ENCODE peak calls at places on chromosomes 5 and 9, in four cellular contexts. V is H9, G is IMR-90, N is H1. L is an unnamed sample. For H3K4me1, the result is how much of the 10 kb centered on the place peaks cover.

GRCh38 chr5:98414938-98415337 is 358.5 kb upstream of the RGMB start:
- DNase-seq in N (no peak), V (no peak), G (peak), L (no peak)

GRCh38 chr5:59722875-59723274 is 170.7 kb downstream of the PDE4D start:
- DNase-seq in V (no peak), N (no peak), G (peak), L (no peak)

GRCh38 chr9:38120961-38121360 is 51.9 kb upstream of the SHB start:
- DNase-seq in N (no peak), V (no peak), G (no peak), L (no peak)

GRCh38 chr5:13860176-13860575 is 84.3 kb downstream of the DNAH5 start:
- DNase-seq in V (no peak), N (no peak), G (no peak), L (no peak)

GRCh38 chr9:109411818-109412352 is 86.2 kb downstream of the PTPN3 start:
- DNase-seq in G (peak), N (no peak), V (no peak), L (peak)

GRCh38 chr9:107711528-107711927 is 222.0 kb upstream of the KLF4 start:
- DNase-seq in N (no peak), V (no peak), G (peak), L (no peak)

GRCh38 chr9:123561055-123561454 is 205.1 kb downstream of the CRB2 start:
- DNase-seq in V (peak), N (peak), G (no peak), L (peak)

GRCh38 chr9:115883467-115884329 is 269.9 kb upstream of the PAPPA start:
- DNase-seq in G (peak), N (no peak), V (peak), L (peak)

GRCh38 chr5:67462150-67462549 is 265.6 kb upstream of the CD180 start:
- DNase-seq in G (no peak), N (no peak), V (no peak), L (no peak)

GRCh38 chr9:132472199-132472598 is 62.2 kb downstream of the CFAP77 start:
- DNase-seq in V (no peak), N (no peak), G (no peak), L (no peak)

GRCh38 chr9:127854169-127854833 is at the start of gene ENG:
- DNase-seq in G (peak), V (peak), N (no peak), L (peak)

GRCh38 chr5:138448481-138449398 is 9.9 kb downstream of the REEP2 start:
- DNase-seq in G (peak), N (no peak), V (no peak), L (peak)

GRCh38 chr9:107587175-107587963 is 97.8 kb upstream of the KLF4 start:
- DNase-seq in G (no peak), N (no peak), V (no peak), L (no peak)

GRCh38 chr5:58406394-58406793 is 53.5 kb downstream of the PLK2 start:
- DNase-seq in G (no peak), V (peak), N (peak), L (peak)

GRCh38 chr9:15306068-15306756 is 804 bp downstream of the TTC39B start:
- DNase-seq in N (peak), V (peak), G (peak), L (peak)

GRCh38 chr5:10933141-10933540 is 172.1 kb upstream of the DAP start:
- DNase-seq in N (no peak), G (no peak), V (no peak), L (no peak)

GRCh38 chr9:37413311-37413710 is 9.2 kb upstream of the GRHPR start:
- DNase-seq in G (no peak), N (no peak), V (no peak), L (no peak)

GRCh38 chr5:153895266-153895665 is 143.4 kb downstream of the FAM114A2 start:
- DNase-seq in V (no peak), G (no peak), N (no peak), L (no peak)

GRCh38 chr5:163915481-163915961 is 410.1 kb downstream of the MAT2B start:
- DNase-seq in N (no peak), V (no peak), G (peak), L (peak)

GRCh38 chr9:128703616-128704355 is 1.5 kb downstream of the PKN3 start:
- DNase-seq in G (no peak), N (no peak), V (peak), L (no peak)

GRCh38 chr9:113715086-113715485 is 161.0 kb upstream of the ZNF618 start:
- DNase-seq in N (no peak), V (peak), G (peak), L (peak)

GRCh38 chr5:119330367-119331183 is 25.2 kb upstream of the TNFAIP8 start:
- DNase-seq in G (no peak), N (no peak), V (no peak), L (peak)

GRCh38 chr5:88729476-88730182 is 153.4 kb downstream of the MEF2C start:
- DNase-seq in G (peak), V (peak), N (no peak), L (peak)

GRCh38 chr9:130265431-130266235 is at the start of gene HMCN2:
- DNase-seq in N (no peak), V (peak), G (no peak), L (peak)

GRCh38 chr5:156896545-156896944 is 46.5 kb downstream of the PPP1R2B start:
- DNase-seq in G (no peak), N (no peak), V (no peak), L (peak)

GRCh38 chr5:91059409-91059808 is 323.7 kb downstream of the ARRDC3 start:
- DNase-seq in V (no peak), G (no peak), N (no peak), L (no peak)

GRCh38 chr9:34139477-34140146 is 13.1 kb upstream of the DCAF12 start:
- DNase-seq in G (peak), N (no peak), V (no peak), L (peak)

GRCh38 chr5:105836263-105836662 is 1834.5 kb downstream of the EFNA5 start:
- DNase-seq in G (peak), N (no peak), V (no peak), L (no peak)

GRCh38 chr9:133607381-133607780 is 1.8 kb downstream of the FAM163B start:
- DNase-seq in V (no peak), N (no peak), G (no peak), L (no peak)

GRCh38 chr5:33440482-33441240 is at the start of gene TARS1:
- DNase-seq in V (peak), G (peak), N (peak), L (peak)

GRCh38 chr5:107277485-107278040 is 393.2 kb downstream of the EFNA5 start:
- DNase-seq in N (no peak), V (no peak), G (no peak), L (no peak)

GRCh38 chr9:109989296-109989695 is 209.3 kb downstream of the PALM2AKAP2 start:
- DNase-seq in V (no peak), G (peak), N (no peak), L (no peak)

GRCh38 chr5:167792538-167792937 is 498.9 kb upstream of the WWC1 start:
- DNase-seq in N (no peak), V (no peak), G (no peak), L (no peak)

GRCh38 chr5:115262066-115262404 is 642 bp downstream of the PGGT1B start:
- DNase-seq in G (peak), N (no peak), V (no peak), L (peak)

GRCh38 chr5:18072600-18072999 is 438.3 kb downstream of the TAF11L14 start:
- DNase-seq in G (no peak), V (no peak), N (no peak), L (no peak)

GRCh38 chr9:14924821-14925220 is 14.6 kb upstream of the FREM1 start:
- DNase-seq in V (no peak), N (no peak), G (peak), L (no peak)

GRCh38 chr9:6827370-6827949 is 69.7 kb downstream of the KDM4C start:
- DNase-seq in G (peak), N (no peak), V (no peak), L (peak)

GRCh38 chr9:126788046-126788445 is 16.8 kb upstream of the ZBTB43 start:
- DNase-seq in G (no peak), V (no peak), N (no peak), L (no peak)

GRCh38 chr9:93025736-93026135 is 32.8 kb upstream of the SUSD3 start:
- DNase-seq in V (no peak), G (no peak), N (no peak), L (no peak)
- H3K27ac ChIP-seq in V (no peak), G (no peak), N (no peak), L (no peak)

DNA sequence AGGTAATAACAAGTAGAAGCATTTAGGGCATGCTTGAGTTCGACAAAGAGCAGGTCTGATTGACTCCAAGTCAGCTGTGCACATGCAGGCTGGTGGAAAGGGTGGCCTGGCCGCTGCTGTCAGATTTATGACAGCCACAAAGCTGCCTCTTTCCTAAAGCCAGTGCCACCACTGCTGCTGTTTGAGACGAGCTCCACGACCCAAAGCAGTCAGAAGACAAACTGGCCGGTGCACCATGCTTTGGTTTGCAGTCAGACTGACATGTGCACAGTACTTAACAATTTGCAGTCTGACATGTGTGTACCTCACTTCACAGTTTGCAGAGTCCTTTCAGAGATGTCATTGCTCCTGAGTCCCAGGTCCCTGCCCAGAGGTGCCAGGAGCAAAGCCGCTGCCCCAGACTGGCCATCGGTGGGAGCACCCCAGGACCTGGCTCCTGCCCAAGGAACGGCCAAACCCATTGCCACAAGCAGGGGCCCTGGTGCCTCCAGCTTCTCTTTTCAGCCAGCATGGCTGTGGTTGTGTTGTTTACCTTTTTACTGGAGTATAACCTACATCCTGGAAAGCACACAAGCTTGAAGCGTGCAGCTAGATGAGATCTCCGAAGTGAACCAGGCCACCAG is 28.7 kb downstream of the RASGEF1C start:
- DNase-seq in G (no peak), N (no peak), V (no peak), L (no peak)
- H3K56ac ChIP-seq in G (no peak), N (no peak), V (no peak), L (no peak)

GRCh38 chr5:95630394-95630917 is 10.6 kb downstream of the GPR150 start:
- DNase-seq in G (no peak), V (no peak), N (no peak), L (no peak)

GRCh38 chr5:95631265-95631957 is 11.5 kb downstream of the GPR150 start:
- DNase-seq in V (no peak), N (no peak), G (peak), L (no peak)

GRCh38 chr5:95628933-95629332 is 9.0 kb downstream of the GPR150 start:
- DNase-seq in G (no peak), V (peak), N (no peak), L (peak)

GRCh38 chr5:95626701-95627100 is 6.8 kb downstream of the GPR150 start:
- DNase-seq in V (no peak), N (no peak), G (no peak), L (no peak)

DNA sequence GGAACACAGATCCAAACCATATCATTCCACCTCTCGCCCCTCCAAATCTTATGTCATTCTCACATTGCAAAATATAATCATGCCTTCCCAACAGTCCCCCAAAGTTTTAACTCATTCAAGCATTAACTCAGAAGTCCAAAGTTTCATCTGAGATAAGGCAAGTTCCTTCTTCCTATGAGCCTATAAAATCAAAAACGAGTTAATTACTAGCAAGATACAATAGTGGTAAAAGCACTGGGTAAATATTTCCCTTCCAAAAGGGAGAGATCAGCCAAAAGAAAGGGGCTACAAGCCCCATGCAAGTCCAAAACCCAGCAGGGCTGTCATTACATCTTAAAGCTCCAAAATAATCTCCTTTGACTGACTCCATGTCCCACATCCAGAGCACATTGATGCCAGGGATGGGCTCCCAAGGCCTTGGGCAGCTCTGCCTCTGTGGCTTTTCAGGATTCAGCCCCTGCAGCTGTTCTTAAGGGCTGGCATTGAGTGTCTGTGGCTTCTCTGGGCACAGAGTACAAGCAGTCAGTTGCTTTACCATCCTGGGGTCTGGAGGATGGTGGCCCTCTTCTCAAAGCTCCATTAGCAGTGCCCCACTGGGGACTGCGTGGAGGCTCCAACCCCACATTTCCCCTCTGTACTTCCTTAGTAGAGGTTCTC is 8.4 kb downstream of the GPR150 start:
- DNase-seq in N (no peak), G (no peak), V (no peak), L (no peak)
- H3K4me1 ChIP-seq in N (under half), G (under half), V (under half), L (under half)

GRCh38 chr5:14872070-14872989 is 752 bp upstream of the ANKH start:
- DNase-seq in N (no peak), G (peak), V (peak), L (peak)
- H3K27ac ChIP-seq in N (no peak), G (peak), V (no peak), L (no peak)

DNA sequence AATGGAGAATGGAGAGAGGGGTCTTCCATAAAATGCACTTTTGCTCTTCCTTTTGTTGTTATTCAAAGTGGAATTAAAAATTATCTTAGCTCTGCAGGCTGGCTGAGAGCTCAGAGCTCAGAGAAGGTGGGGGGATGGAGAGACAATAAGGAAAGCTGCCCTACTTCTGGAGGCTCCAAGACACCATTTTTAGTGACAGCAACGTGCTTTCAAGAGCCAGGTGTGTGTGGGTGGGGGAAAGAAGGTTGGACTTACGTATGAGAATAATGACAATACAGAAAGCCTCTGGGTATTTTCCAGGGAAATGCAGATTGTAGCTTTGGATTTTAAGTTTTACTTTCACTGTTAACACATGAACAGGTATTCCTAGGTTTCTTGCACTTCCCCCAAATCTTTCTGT is 173.9 kb downstream of the TRPM3 start:
- DNase-seq in V (no peak), N (no peak), G (no peak), L (no peak)
- H3K56ac ChIP-seq in V (no peak), N (no peak), G (no peak), L (no peak)

GRCh38 chr9:121192959-121193645 is 8.6 kb downstream of the RAB14 start:
- DNase-seq in V (no peak), G (peak), N (no peak), L (peak)
- H3K4me1 ChIP-seq in V (under half), G (under half), N (under half), L (under half)

GRCh38 chr9:35909274-35909673 is at the start of gene SPAAR:
- DNase-seq in G (no peak), N (no peak), V (no peak), L (peak)

GRCh38 chr9:35908484-35909125 is 685 bp upstream of the SPAAR start:
- DNase-seq in G (peak), V (no peak), N (no peak), L (peak)

GRCh38 chr9:35910613-35911488 is 1.6 kb downstream of the SPAAR start:
- DNase-seq in V (no peak), N (no peak), G (peak), L (peak)

GRCh38 chr9:35911690-35912089 is 2.4 kb downstream of the SPAAR start:
- DNase-seq in V (no peak), G (no peak), N (no peak), L (no peak)

GRCh38 chr9:35909687-35910612 is 660 bp downstream of the SPAAR start:
- DNase-seq in G (no peak), N (no peak), V (no peak), L (peak)
- H3K27ac ChIP-seq in G (no peak), N (no peak), V (no peak), L (no peak)

DNA sequence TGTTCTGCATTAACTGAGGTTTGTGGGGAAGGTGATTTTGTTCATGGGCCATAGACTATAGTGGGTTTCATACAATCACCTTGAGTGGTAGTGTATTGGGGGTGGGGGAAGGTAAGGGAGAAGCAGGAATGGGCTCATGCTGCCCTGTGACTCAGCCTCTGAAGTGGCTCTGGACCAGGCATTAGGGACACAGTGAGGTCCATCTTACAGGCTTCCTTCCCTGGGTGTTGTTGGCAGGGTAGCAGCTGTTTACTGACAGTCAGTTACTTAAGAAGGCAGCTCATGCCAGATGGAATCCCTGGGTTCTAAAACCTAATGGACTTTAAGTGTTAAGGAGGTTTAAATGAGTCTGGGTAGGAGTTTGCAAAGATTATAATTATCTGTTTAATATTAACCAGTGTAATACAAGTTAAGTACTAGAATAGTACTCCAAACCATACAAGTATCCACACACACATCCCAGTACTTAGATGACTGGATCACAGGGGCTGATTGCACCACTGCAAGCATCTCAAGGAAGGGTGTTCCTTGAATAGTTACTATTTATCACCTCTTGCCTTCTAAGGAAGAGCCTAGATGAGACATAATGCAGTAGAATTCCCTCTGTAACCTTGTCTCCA is 59.3 kb downstream of the CAST start:
- DNase-seq in V (no peak), N (no peak), G (peak), L (no peak)
- H3K56ac ChIP-seq in V (no peak), N (no peak), G (no peak), L (no peak)

DNA sequence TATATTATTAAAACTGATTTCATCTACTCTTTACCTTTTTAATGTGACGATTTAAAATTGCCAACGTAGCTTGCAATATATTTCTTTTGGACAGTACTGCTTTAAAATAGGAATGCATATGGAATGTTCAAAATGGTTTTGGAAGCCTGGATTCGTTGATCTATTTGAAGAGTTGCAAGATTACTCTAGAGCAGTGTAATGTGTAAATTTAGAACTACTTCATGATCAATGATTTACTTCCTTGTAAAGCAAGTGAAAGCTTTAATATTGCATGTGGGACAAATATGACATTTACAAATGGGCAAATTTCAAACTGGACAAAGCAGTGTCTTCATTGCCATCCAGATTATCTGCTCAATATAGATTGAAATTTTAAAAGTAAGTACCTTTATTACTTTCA is 38.3 kb downstream of the PARP8 start:
- DNase-seq in N (no peak), G (no peak), V (no peak), L (no peak)
- H3K4me1 ChIP-seq in N (under half), G (under half), V (under half), L (under half)

GRCh38 chr5:173321886-173322285 is 6.3 kb downstream of the STC2 start:
- DNase-seq in N (no peak), V (no peak), G (peak), L (no peak)

GRCh38 chr5:173324115-173325001 is 3.9 kb downstream of the STC2 start:
- DNase-seq in G (peak), V (no peak), N (no peak), L (no peak)

GRCh38 chr5:173323121-173323798 is 5.0 kb downstream of the STC2 start:
- DNase-seq in V (no peak), G (no peak), N (no peak), L (no peak)

GRCh38 chr5:173325091-173325698 is 3.0 kb downstream of the STC2 start:
- DNase-seq in V (no peak), N (no peak), G (no peak), L (no peak)

GRCh38 chr5:173323799-173324114 is 4.5 kb downstream of the STC2 start:
- DNase-seq in V (no peak), N (no peak), G (no peak), L (no peak)
- H3K27ac ChIP-seq in V (no peak), N (no peak), G (peak), L (no peak)